ENCODE peak calls at places on chromosome 17, in four cellular contexts. K, C, U and D are unnamed samples.

GRCh38 chr17:30824002-30824355 is 513 bp downstream of the CRLF3 start:
- DNase-seq in K (no peak), C (no peak), U (no peak), D (no peak)

GRCh38 chr17:30565073-30565935 is 88.1 kb downstream of the GOSR1 start:
- DNase-seq in K (no peak), C (no peak), U (no peak), D (no peak)

GRCh38 chr17:63785556-63785955 is 11.6 kb downstream of the DDX42 start:
- DNase-seq in K (no peak), C (no peak), U (peak; percentile 31), D (peak; percentile 27)

GRCh38 chr17:79391808-79392233 is 219.0 kb downstream of the RBFOX3 start:
- DNase-seq in K (peak; percentile 70), C (peak; percentile 71), U (peak; percentile 79), D (peak; percentile 57)

GRCh38 chr17:82253179-82253544 is 20.3 kb downstream of the CSNK1D start:
- DNase-seq in K (no peak), C (no peak), U (no peak), D (no peak)

GRCh38 chr17:64741924-64742670 is 80.0 kb upstream of the SMURF2 start:
- DNase-seq in K (peak; percentile 43), C (peak; percentile 61), U (peak; percentile 85), D (peak; percentile 92)

GRCh38 chr17:83192161-83192788 is 112.9 kb downstream of the METRNL start:
- DNase-seq in K (peak; percentile 4), C (no peak), U (no peak), D (no peak)

GRCh38 chr17:46979023-46979870 is at the start of gene RPRML:
- DNase-seq in K (peak; percentile 25), C (no peak), U (peak; percentile 32), D (peak; percentile 10)

GRCh38 chr17:34782271-34782670 is 179.0 kb downstream of the CCT6B start:
- DNase-seq in K (no peak), C (no peak), U (no peak), D (no peak)

GRCh38 chr17:57408064-57408811 is 151.9 kb downstream of the MSI2 start:
- DNase-seq in K (no peak), C (no peak), U (no peak), D (no peak)

GRCh38 chr17:4536742-4537411 is 18.3 kb downstream of the MYBBP1A start:
- DNase-seq in K (no peak), C (no peak), U (peak; percentile 77), D (peak; percentile 48)

GRCh38 chr17:226108-226772 is 44.8 kb upstream of the DOC2B start:
- DNase-seq in K (no peak), C (no peak), U (no peak), D (no peak)

GRCh38 chr17:51397361-51398127 is 137.2 kb downstream of the UTP18 start:
- DNase-seq in K (no peak), C (no peak), U (no peak), D (no peak)

GRCh38 chr17:53896047-53896446 is 73.3 kb downstream of the KIF2B start:
- DNase-seq in K (no peak), C (no peak), U (no peak), D (no peak)

GRCh38 chr17:77478281-77478680 is 337.5 kb downstream of the SEC14L1 start:
- DNase-seq in K (no peak), C (no peak), U (no peak), D (no peak)

GRCh38 chr17:31475378-31476162 is 84.1 kb downstream of the RAB11FIP4 start:
- DNase-seq in K (no peak), C (no peak), U (no peak), D (no peak)

GRCh38 chr17:21301593-21302550 is 17.4 kb downstream of the MAP2K3 start:
- DNase-seq in K (no peak), C (no peak), U (no peak), D (no peak)

GRCh38 chr17:32487460-32488176 is 825 bp downstream of the CDK5R1 start:
- DNase-seq in K (no peak), C (no peak), U (peak; percentile 12), D (peak; percentile 13)

GRCh38 chr17:78117027-78117981 is 11.3 kb downstream of the TMC6 start:
- DNase-seq in K (no peak), C (no peak), U (no peak), D (no peak)

GRCh38 chr17:74512624-74513084 is 18.6 kb downstream of the CD300LB start:
- DNase-seq in K (no peak), C (no peak), U (peak; percentile 29), D (no peak)

GRCh38 chr17:18261146-18261515 is 669 bp downstream of the MIEF2 start:
- DNase-seq in K (peak; percentile 84), C (peak; percentile 83), U (peak; percentile 39), D (peak; percentile 38)

GRCh38 chr17:4573682-4574081 is 10.6 kb upstream of the SMTNL2 start:
- DNase-seq in K (peak; percentile 68), C (no peak), U (no peak), D (no peak)

GRCh38 chr17:11803635-11804034 is 193.6 kb downstream of the ZNF18 start:
- DNase-seq in K (no peak), C (no peak), U (no peak), D (no peak)

GRCh38 chr17:55430531-55431228 is 9.0 kb upstream of the MMD start:
- DNase-seq in K (no peak), C (no peak), U (no peak), D (no peak)

GRCh38 chr17:19541445-19541844 is 7.8 kb downstream of the SLC47A1 start:
- DNase-seq in K (no peak), C (no peak), U (no peak), D (no peak)

GRCh38 chr17:56808503-56808902 is 25.2 kb downstream of the C17orf67 start:
- DNase-seq in K (no peak), C (no peak), U (no peak), D (no peak)

GRCh38 chr17:5640726-5641125 is 56.4 kb upstream of the NLRP1 start:
- DNase-seq in K (no peak), C (no peak), U (no peak), D (no peak)

GRCh38 chr17:74853048-74853397 is 6.7 kb downstream of the GRIN2C start:
- DNase-seq in K (no peak), C (no peak), U (no peak), D (no peak)

GRCh38 chr17:30380106-30380420 is 1.3 kb downstream of the CPD start:
- DNase-seq in K (no peak), C (no peak), U (peak; percentile 28), D (peak; percentile 33)

GRCh38 chr17:72502111-72502939 is 381.5 kb downstream of the SOX9 start:
- DNase-seq in K (no peak), C (no peak), U (peak; percentile 57), D (peak; percentile 74)

GRCh38 chr17:4177732-4178131 is 34.7 kb downstream of the CYB5D2 start:
- DNase-seq in K (no peak), C (no peak), U (no peak), D (no peak)

GRCh38 chr17:29760279-29760721 is 137.6 kb upstream of the CORO6 start:
- DNase-seq in K (no peak), C (no peak), U (peak; percentile 45), D (peak; percentile 55)

GRCh38 chr17:27558842-27559505 is 72.0 kb upstream of the LGALS9 start:
- DNase-seq in K (no peak), C (peak; percentile 40), U (no peak), D (peak; percentile 52)

GRCh38 chr17:62750502-62751349 is 57.4 kb downstream of the MARCHF10 start:
- DNase-seq in K (no peak), C (no peak), U (no peak), D (no peak)

GRCh38 chr17:45170976-45171337 is 9.3 kb downstream of the HEXIM2 start:
- DNase-seq in K (peak; percentile 67), C (peak; percentile 64), U (peak; percentile 93), D (peak; percentile 79)

GRCh38 chr17:33012522-33013033 is 20.9 kb downstream of the SPACA3 start:
- DNase-seq in K (no peak), C (no peak), U (peak; percentile 77), D (peak; percentile 97)

GRCh38 chr17:45096141-45096540 is 35.0 kb downstream of the NMT1 start:
- DNase-seq in K (no peak), C (no peak), U (peak; percentile 57), D (peak; percentile 37)

GRCh38 chr17:79835470-79835899 is 3.8 kb downstream of the CBX4 start:
- DNase-seq in K (no peak), C (no peak), U (no peak), D (no peak)

GRCh38 chr17:15446036-15446435 is 21.4 kb downstream of the CDRT4 start:
- DNase-seq in K (no peak), C (no peak), U (no peak), D (no peak)
- TF ChIP-seq CTCF in K (peak; percentile 12), C (no peak), U (no peak), D (no peak)

GRCh38 chr17:17093764-17094163 is 51.5 kb downstream of the MPRIP start:
- DNase-seq in K (no peak), C (no peak), U (no peak), D (no peak)

GRCh38 chr17:17089796-17090641 is 47.8 kb downstream of the MPRIP start:
- DNase-seq in K (no peak), C (no peak), U (no peak), D (no peak)

GRCh38 chr17:17090642-17091103 is 48.4 kb downstream of the MPRIP start:
- DNase-seq in K (no peak), C (peak; percentile 47), U (no peak), D (no peak)

GRCh38 chr17:17091276-17091675 is 49.0 kb downstream of the MPRIP start:
- DNase-seq in K (no peak), C (no peak), U (no peak), D (no peak)

DNA sequence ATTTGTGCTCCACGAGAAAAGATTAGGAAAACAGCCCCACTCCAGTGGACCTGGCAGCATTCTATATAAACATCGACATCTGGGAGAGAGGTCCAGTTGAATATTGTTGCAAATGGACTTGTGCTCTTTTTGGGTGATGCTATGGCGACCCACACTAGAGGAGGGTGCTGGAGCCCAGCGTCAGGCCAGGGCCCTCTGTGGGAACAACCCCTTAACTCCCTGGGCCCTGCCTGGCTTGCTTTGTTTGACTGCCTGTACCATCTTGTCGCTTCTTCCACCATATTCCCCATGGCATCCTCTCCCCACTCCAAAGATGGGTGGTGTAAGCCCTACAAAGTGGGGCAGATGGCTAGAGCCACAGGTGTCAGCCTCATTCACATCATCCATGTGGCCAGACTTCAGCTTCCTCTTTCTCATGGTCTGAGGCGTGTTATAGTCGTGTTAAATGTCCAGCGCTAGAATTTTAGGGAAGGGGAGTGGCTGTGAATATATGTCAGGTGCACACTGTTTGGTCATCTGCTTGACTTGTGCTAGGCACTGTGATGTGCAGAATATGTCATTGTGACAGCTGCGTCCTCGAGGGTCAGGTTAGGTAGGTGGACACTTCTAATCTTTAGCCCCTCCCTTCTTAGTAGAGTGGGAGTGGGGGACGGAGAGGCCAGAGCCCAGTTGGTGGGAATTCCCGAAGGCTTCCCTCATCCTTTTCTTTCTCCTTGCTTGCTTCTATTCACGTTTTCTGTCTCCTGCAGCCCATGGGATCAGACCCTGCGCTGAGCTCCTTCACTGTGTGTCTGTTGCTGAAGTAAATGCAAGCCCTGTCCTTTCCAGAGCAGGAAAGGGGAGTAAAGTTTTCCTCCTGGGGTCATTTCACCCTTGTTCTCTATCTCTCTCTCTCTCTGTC is 49.8 kb downstream of the MPRIP start:
- DNase-seq in K (no peak), C (no peak), U (no peak), D (no peak)
- H3K4me3 ChIP-seq in K (no peak overlapping the region), C (no peak overlapping the region), U (no peak overlapping the region), D (no peak overlapping the region)

GRCh38 chr17:38903404-38903803 is 22.0 kb upstream of the LASP1NB start:
- DNase-seq in K (no peak), C (no peak), U (no peak), D (no peak)
- TF ChIP-seq CTCF in K (no peak), C (no peak), U (no peak), D (no peak)

GRCh38 chr17:48605991-48606891 is 1.5 kb upstream of the HOXB6 start:
- DNase-seq in K (no peak), C (no peak), U (no peak), D (no peak)
- H3K4me3 ChIP-seq in K (no peak overlapping the region), C (no peak overlapping the region), U (no peak overlapping the region), D (no peak overlapping the region)